ENCODE peak calls at places on chromosome 11, in eight cellular contexts. U is sigmoid colon, M is IMR-90, W is GM12878, F is body of pancreas, T is Peyer's patch, K is A549, V is heart left ventricle. G is an unnamed sample. For H3K9me3, the result is how much of the 10 kb centered on the place peaks cover.

GRCh38 chr11:19766810-19767209 is 54.2 kb downstream of the NAV2 start:
- DNase-seq in U (no peak), M (peak), W (no peak), F (no peak), T (no peak), K (no peak), V (no peak), G (no peak)

GRCh38 chr11:61472282-61472681 is 36.3 kb upstream of the LRRC10B start:
- DNase-seq in U (peak), M (peak), W (no peak), F (peak), T (no peak), K (no peak), V (peak), G (no peak)

GRCh38 chr11:102763440-102763839 is 17.0 kb downstream of the MMP10 start:
- DNase-seq in U (no peak), M (peak), W (no peak), F (no peak), T (no peak), K (no peak), V (no peak), G (no peak)

GRCh38 chr11:128342511-128343133 is 244.7 kb downstream of the ETS1 start:
- DNase-seq in U (peak), M (peak), W (peak), F (no peak), T (no peak), K (peak), V (peak), G (peak)

GRCh38 chr11:85947431-85948272 is 92.5 kb downstream of the CCDC83 start:
- DNase-seq in U (no peak), M (peak), W (no peak), F (no peak), T (no peak), K (peak), V (peak), G (no peak)

GRCh38 chr11:92204731-92205130 is 19.9 kb upstream of the FAT3 start:
- DNase-seq in U (peak), M (no peak), W (no peak), F (peak), T (no peak), K (no peak), V (no peak), G (no peak)

GRCh38 chr11:118620529-118621070 is 13.2 kb downstream of the PHLDB1 start:
- DNase-seq in U (no peak), M (no peak), W (no peak), F (no peak), T (peak), K (no peak), V (peak), G (peak)

GRCh38 chr11:68941324-68942089 is 37.8 kb downstream of the IGHMBP2 start:
- DNase-seq in U (no peak), M (no peak), W (no peak), F (no peak), T (no peak), K (no peak), V (no peak), G (peak)

GRCh38 chr11:100890779-100891178 is 203.7 kb downstream of the ARHGAP42 start:
- DNase-seq in U (no peak), M (peak), W (no peak), F (no peak), T (no peak), K (no peak), V (no peak), G (no peak)

GRCh38 chr11:18105086-18105801 is 638 bp downstream of the SAAL1 start:
- DNase-seq in U (no peak), M (no peak), W (no peak), F (no peak), T (no peak), K (peak), V (no peak), G (no peak)

GRCh38 chr11:11966826-11967668 is 41.4 kb downstream of the DKK3 start:
- DNase-seq in U (peak), M (peak), W (no peak), F (peak), T (peak), K (peak), V (peak), G (peak)

GRCh38 chr11:80379620-80380278 is 938.9 kb upstream of the TENM4 start:
- DNase-seq in U (no peak), M (no peak), W (no peak), F (no peak), T (no peak), K (no peak), V (no peak), G (no peak)

GRCh38 chr11:68433541-68433940 is 27.0 kb upstream of the PPP6R3 start:
- DNase-seq in U (no peak), M (no peak), W (no peak), F (no peak), T (no peak), K (no peak), V (no peak), G (no peak)

GRCh38 chr11:73225001-73225686 is 7.1 kb downstream of the P2RY2 start:
- DNase-seq in U (peak), M (no peak), W (no peak), F (no peak), T (peak), K (no peak), V (no peak), G (peak)

GRCh38 chr11:36073411-36074203 is 129.7 kb downstream of the LDLRAD3 start:
- DNase-seq in U (no peak), M (peak), W (no peak), F (peak), T (no peak), K (no peak), V (peak), G (no peak)

GRCh38 chr11:117839234-117839882 is 14.8 kb upstream of the FXYD2 start:
- DNase-seq in U (peak), M (no peak), W (no peak), F (no peak), T (no peak), K (no peak), V (no peak), G (no peak)

GRCh38 chr11:86484164-86484794 is 109.6 kb downstream of the CCDC81 start:
- DNase-seq in U (peak), M (peak), W (no peak), F (peak), T (no peak), K (peak), V (peak), G (no peak)

GRCh38 chr11:113895367-113896155 is 9.0 kb upstream of the HTR3B start:
- DNase-seq in U (no peak), M (no peak), W (no peak), F (no peak), T (no peak), K (no peak), V (no peak), G (no peak)

GRCh38 chr11:100640646-100641045 is 46.4 kb upstream of the ARHGAP42 start:
- DNase-seq in U (no peak), M (peak), W (no peak), F (no peak), T (no peak), K (no peak), V (no peak), G (no peak)

GRCh38 chr11:14577835-14578529 is 57.8 kb upstream of the PSMA1 start:
- DNase-seq in U (no peak), M (no peak), W (no peak), F (no peak), T (no peak), K (no peak), V (no peak), G (no peak)

GRCh38 chr11:61731956-61732675 is 20.3 kb upstream of the MYRF start:
- DNase-seq in U (no peak), M (no peak), W (no peak), F (no peak), T (no peak), K (no peak), V (no peak), G (no peak)

GRCh38 chr11:79600747-79601146 is 159.9 kb upstream of the TENM4 start:
- DNase-seq in U (no peak), M (no peak), W (no peak), F (no peak), T (no peak), K (no peak), V (no peak), G (no peak)

GRCh38 chr11:3106736-3107524 is 49.7 kb upstream of the CARS1 start:
- DNase-seq in U (peak), M (no peak), W (no peak), F (no peak), T (peak), K (no peak), V (peak), G (no peak)

GRCh38 chr11:119652907-119653659 is 75.9 kb downstream of the NECTIN1 start:
- DNase-seq in U (no peak), M (no peak), W (no peak), F (no peak), T (no peak), K (no peak), V (no peak), G (no peak)

DNA sequence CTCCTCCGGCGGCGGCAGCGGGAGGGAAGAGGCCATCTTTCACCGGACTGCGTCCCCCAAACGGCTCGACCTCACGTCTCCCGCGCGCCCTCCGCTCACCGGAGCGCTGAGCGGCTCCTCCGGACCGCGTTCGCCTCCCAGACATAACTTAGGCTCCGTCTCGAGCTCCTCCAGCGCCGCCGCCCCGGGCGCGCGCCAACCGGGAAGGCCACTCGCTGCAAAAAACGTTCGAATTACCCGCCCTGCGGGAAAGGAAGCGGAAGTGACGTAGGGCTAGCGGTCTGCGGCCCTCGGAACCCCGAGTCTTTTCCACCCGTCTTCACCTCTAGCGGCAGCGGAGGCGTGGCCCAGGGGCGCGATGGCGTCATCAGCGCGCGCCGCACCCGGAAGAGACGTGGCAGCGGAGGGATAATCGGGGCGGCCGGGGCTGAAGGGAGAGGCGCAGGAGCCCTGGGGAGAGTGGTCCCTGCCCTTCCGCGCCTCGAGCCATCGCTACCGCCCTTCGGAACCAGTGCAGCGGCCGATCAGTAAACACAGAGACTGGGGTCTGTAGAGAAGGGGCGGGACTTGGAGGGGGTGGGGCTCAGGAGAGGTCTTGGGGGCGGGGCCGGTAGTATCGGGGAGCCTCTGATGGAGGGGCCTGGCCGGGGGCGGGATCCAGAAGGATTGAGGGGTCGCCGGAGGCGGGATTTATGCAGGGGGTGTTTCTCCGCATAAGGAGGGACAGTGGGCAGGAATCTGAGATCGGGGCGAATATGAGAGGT is at the start of the genes CDCA5 and ZFPL1:
- DNase-seq in U (peak), M (peak), W (peak), F (peak), T (peak), K (peak), V (peak), G (peak)
- TF ChIP-seq POLR2A in U (no peak), M (peak), W (peak), F (peak), T (peak), K (peak), V (peak), G (peak)

GRCh38 chr11:65965986-65966762 is 4.6 kb downstream of the SART1 start:
- DNase-seq in U (no peak), M (no peak), W (no peak), F (no peak), T (no peak), K (no peak), V (no peak), G (no peak)
- H3K9me3 ChIP-seq in U (under half), M (under half), W (under half), F (under half), T (under half), K (under half), V (under half), G (under half)

DNA sequence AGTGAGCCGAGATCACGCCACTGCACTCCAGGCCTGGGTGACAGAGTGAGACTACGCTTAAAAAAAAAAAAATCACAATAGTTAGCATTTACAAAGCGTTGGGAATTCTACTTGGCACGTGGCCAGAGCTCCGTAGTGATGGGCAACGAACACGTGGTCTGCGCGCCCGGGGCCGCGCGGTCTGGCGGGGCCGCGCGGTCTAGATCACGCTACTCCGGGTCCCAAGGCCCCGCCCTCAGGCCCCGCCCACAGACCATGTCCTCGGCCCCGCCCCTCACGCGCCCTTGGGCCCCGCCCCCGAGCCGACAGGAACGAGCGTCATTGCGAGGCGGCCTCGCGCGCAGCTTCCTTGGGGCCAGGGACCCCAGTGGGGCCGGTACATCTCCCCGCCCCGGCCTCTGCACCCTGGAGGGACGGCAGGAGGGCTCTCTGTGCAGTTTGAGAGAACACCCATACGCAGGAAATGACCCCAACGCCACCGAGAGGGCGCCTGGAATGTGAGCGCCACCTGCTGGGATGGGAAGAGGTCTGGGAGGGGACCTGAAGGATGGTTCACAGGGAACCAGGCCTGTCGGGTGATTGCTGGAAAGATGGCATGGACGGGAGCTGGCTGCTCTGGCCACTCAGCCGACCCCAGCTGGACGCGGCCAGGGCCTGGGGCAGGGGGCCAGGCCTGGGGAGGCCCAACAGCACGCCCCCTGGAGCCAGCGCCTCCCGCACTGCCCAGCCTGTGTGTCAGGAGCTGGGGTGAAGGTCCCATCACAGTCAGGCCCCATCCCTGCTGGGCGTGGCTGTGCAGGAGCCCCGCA is 2.0 kb upstream of the PTDSS2 start:
- DNase-seq in U (peak), M (peak), W (peak), F (peak), T (peak), K (peak), V (peak), G (peak)
- TF ChIP-seq POLR2A in U (peak), M (peak), W (peak), F (peak), T (peak), K (peak), V (peak), G (peak)

DNA sequence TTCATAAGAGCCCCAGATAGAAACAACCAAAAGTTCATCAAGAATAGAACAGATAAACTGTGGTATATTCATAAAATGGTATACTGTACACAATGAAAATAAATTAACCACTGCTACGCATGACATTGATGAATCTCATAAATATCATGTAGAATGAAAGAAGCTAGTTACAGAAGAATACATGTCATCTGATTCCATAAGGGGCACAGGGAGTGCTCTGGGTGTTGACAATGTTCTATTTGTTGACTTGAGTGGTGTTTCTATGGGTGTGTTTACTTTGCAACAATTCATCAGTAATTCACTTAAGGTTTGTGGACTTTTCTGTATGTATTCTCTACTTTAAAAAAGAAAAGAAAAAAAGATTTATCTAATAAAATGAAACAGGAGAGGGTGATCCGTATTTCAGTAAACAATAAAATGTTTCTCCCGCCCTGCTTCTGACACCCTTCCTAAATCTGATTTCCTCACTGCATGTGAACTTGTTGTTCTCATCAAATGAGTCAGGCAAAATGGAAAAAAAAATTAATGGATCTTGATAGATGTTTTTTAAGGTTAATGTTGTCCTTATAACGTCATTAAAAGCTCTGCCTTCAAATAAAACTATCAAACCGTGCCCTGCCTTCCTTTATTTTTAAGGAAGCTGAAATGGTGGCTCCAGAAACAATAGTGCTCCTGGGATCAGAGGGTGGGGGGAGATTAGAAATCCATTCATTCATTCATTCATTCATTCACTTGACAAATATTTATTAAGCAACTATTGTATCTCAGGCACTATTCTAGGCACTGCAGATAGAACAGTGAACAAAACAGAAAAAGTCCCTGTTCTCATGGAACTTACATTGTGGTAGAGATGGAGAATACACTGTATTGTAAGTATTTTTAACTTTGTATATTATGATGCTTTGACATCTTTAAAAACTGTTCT is 77.2 kb upstream of the CD44 start:
- DNase-seq in U (no peak), M (no peak), W (no peak), F (no peak), T (no peak), K (peak), V (no peak), G (no peak)
- H3K9me3 ChIP-seq in U (under half), M (under half), W (under half), F (under half), T (under half), K (under half), V (under half), G (under half)

DNA sequence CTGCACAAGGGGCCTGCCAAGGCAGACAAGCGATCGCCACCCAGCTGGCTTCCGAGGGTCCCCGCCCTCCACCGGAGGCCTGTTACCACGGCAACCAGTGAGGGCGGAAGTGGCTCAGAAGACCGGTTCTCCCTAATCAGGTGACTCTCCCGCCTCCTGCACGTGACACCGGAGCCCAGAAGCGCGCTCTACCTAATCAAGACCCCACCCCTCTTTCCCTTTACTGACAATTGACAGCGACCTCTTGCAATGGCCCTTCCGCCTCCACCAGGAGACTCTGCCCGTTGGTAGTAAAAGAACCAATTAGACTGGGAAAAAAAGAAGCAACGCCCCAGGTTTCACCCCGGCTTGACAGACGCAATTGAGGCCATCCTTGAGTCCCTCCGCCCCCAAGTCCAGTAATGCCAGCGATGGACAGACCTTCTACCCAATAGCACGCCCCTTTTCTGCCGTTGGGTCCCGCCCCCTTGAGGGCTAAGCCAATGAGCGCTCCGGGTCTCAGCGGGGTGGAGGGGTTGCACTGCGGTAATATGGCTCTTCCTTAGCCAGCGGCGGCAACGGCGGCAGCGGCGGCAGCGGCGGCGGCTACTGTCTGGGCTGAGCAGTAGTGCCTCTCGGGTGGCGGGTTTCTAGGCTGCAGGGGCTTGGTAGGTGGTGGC is at the start of gene UVRAG:
- DNase-seq in U (peak), M (peak), W (peak), F (peak), T (peak), K (peak), V (peak), G (peak)
- TF ChIP-seq POLR2A in U (peak), M (no peak), W (peak), F (peak), T (peak), K (peak), V (peak), G (peak)

GRCh38 chr11:1428762-1429316 is 39.1 kb downstream of the BRSK2 start:
- DNase-seq in U (no peak), M (no peak), W (no peak), F (no peak), T (no peak), K (no peak), V (no peak), G (no peak)
- H3K9me3 ChIP-seq in U (under half), M (under half), W (under half), F (under half), T (under half), K (under half), V (under half), G (under half)

GRCh38 chr11:9580894-9581293 is 7.4 kb downstream of the WEE1 start:
- DNase-seq in U (no peak), M (no peak), W (no peak), F (no peak), T (no peak), K (no peak), V (no peak), G (no peak)
- TF ChIP-seq POLR2A in U (no peak), M (no peak), W (no peak), F (no peak), T (no peak), K (no peak), V (no peak), G (no peak)

GRCh38 chr11:70621241-70621640 is 222.9 kb downstream of the CTTN start:
- DNase-seq in U (no peak), M (no peak), W (no peak), F (no peak), T (no peak), K (no peak), V (no peak), G (no peak)

GRCh38 chr11:70618471-70619101 is 220.3 kb downstream of the CTTN start:
- DNase-seq in U (no peak), M (no peak), W (no peak), F (peak), T (no peak), K (no peak), V (no peak), G (no peak)

GRCh38 chr11:70616938-70617674 is 218.8 kb downstream of the CTTN start:
- DNase-seq in U (no peak), M (no peak), W (no peak), F (no peak), T (no peak), K (no peak), V (no peak), G (no peak)

GRCh38 chr11:70620510-70621184 is 222.3 kb downstream of the CTTN start:
- DNase-seq in U (no peak), M (no peak), W (no peak), F (no peak), T (no peak), K (no peak), V (no peak), G (no peak)

GRCh38 chr11:70619591-70619990 is 221.3 kb downstream of the CTTN start:
- DNase-seq in U (no peak), M (no peak), W (no peak), F (no peak), T (no peak), K (no peak), V (no peak), G (no peak)
- H3K9me3 ChIP-seq in U (under half), M (under half), W (under half), F (under half), T (under half), K (under half), V (under half), G (under half)

DNA sequence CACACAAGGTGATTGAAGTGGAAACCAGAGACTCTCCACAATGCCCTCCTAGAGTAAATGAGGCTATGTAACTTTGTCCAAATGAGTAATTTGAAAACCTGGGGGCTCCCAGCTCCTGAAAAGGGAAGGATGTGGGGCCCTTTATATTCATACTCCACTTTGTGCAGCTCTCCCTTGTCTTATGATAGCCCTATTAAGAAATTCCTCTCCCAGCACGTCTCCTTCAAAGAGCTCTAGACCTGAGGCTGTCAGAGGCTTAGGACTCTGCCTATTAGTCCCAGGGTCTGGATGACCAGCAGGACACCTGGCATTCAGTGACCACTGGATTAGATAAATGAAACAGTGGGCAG is 2.1 kb downstream of the SLC43A1 start:
- DNase-seq in U (no peak), M (no peak), W (no peak), F (no peak), T (no peak), K (no peak), V (no peak), G (no peak)
- TF ChIP-seq POLR2A in U (no peak), M (no peak), W (no peak), F (no peak), T (no peak), K (no peak), V (no peak), G (no peak)

G was measured in spleen.